ENCODE peak calls at places on chromosomes 6 and 20, in seven cellular contexts. C, Q, O, F, N, Z and K are unnamed samples.

GRCh38 chr20:57941572-57942381 is 232.0 kb upstream of the PMEPA1 start:
- DNase-seq in C (no peak), Q (no peak), O (no peak), F (no peak), N (peak), Z (no peak), K (no peak)

GRCh38 chr6:63560806-63561672 is 11.2 kb upstream of the LOC128125822 start:
- DNase-seq in C (peak), Q (no peak), O (no peak), F (no peak), N (no peak), Z (no peak), K (peak)

GRCh38 chr20:8624046-8624445 is 444.8 kb upstream of the PLCB4 start:
- DNase-seq in C (no peak), Q (no peak), O (no peak), F (no peak), N (no peak), Z (no peak), K (no peak)

GRCh38 chr6:44957151-44957550 is 371.0 kb upstream of the RUNX2 start:
- DNase-seq in C (no peak), Q (no peak), O (no peak), F (no peak), N (no peak), Z (no peak), K (no peak)

GRCh38 chr6:109767961-109768360 is 76.9 kb downstream of the FIG4 start:
- DNase-seq in C (no peak), Q (no peak), O (no peak), F (no peak), N (no peak), Z (peak), K (no peak)

GRCh38 chr6:156757849-156758248 is 19.3 kb upstream of the ARID1B start:
- DNase-seq in C (no peak), Q (no peak), O (no peak), F (no peak), N (no peak), Z (no peak), K (no peak)

GRCh38 chr6:4371207-4371921 is 236.0 kb upstream of the ECI2 start:
- DNase-seq in C (peak), Q (no peak), O (no peak), F (no peak), N (no peak), Z (peak), K (peak)

GRCh38 chr20:52048365-52048764 is 143.2 kb downstream of the ZFP64 start:
- DNase-seq in C (no peak), Q (peak), O (peak), F (peak), N (peak), Z (no peak), K (no peak)

GRCh38 chr6:74939309-74939708 is 266.5 kb downstream of the COL12A1 start:
- DNase-seq in C (no peak), Q (no peak), O (no peak), F (no peak), N (no peak), Z (no peak), K (no peak)

GRCh38 chr6:43146709-43147108 is 24.4 kb upstream of the SRF start:
- DNase-seq in C (no peak), Q (no peak), O (no peak), F (no peak), N (no peak), Z (no peak), K (no peak)

GRCh38 chr20:10040070-10040970 is 5.5 kb downstream of the ANKEF1 start:
- DNase-seq in C (peak), Q (no peak), O (no peak), F (no peak), N (no peak), Z (no peak), K (peak)

GRCh38 chr20:47809561-47809960 is 24.3 kb upstream of the SULF2 start:
- DNase-seq in C (no peak), Q (no peak), O (no peak), F (peak), N (peak), Z (peak), K (no peak)

GRCh38 chr6:87982134-87982533 is 65.5 kb upstream of the SPACA1 start:
- DNase-seq in C (no peak), Q (no peak), O (no peak), F (no peak), N (no peak), Z (no peak), K (no peak)

GRCh38 chr6:140011537-140011936 is 637.1 kb upstream of the CITED2 start:
- DNase-seq in C (no peak), Q (no peak), O (no peak), F (no peak), N (peak), Z (no peak), K (no peak)

GRCh38 chr6:38151580-38152500 is 332.3 kb downstream of the ZFAND3 start:
- DNase-seq in C (no peak), Q (no peak), O (no peak), F (peak), N (no peak), Z (no peak), K (no peak)

GRCh38 chr20:9334866-9335265 is 179.5 kb upstream of the LAMP5 start:
- DNase-seq in C (no peak), Q (no peak), O (no peak), F (no peak), N (no peak), Z (no peak), K (no peak)

GRCh38 chr6:141552463-141552862 is 580.3 kb upstream of the GJE1 start:
- DNase-seq in C (peak), Q (no peak), O (no peak), F (no peak), N (no peak), Z (no peak), K (peak)

GRCh38 chr6:26158581-26159416 is 71.6 kb downstream of the HFE start:
- DNase-seq in C (peak), Q (no peak), O (no peak), F (no peak), N (peak), Z (peak), K (peak)

GRCh38 chr6:56475736-56476457 is 166.8 kb downstream of the DST start:
- DNase-seq in C (peak), Q (no peak), O (no peak), F (no peak), N (no peak), Z (no peak), K (no peak)

GRCh38 chr6:154605207-154605877 is 94.9 kb upstream of the CNKSR3 start:
- DNase-seq in C (no peak), Q (no peak), O (no peak), F (no peak), N (no peak), Z (no peak), K (no peak)

GRCh38 chr6:164344801-164345291 is 930.3 kb downstream of the QKI start:
- DNase-seq in C (no peak), Q (no peak), O (no peak), F (peak), N (peak), Z (peak), K (no peak)

GRCh38 chr20:40336034-40336433 is 353.0 kb downstream of the MAFB start:
- DNase-seq in C (no peak), Q (no peak), O (no peak), F (no peak), N (no peak), Z (no peak), K (no peak)

GRCh38 chr20:33622705-33623390 is 39.3 kb upstream of the C20orf144 start:
- DNase-seq in C (no peak), Q (no peak), O (no peak), F (no peak), N (no peak), Z (no peak), K (no peak)

GRCh38 chr6:112269165-112269564 is 14.8 kb upstream of the LAMA4 start:
- DNase-seq in C (peak), Q (no peak), O (no peak), F (no peak), N (peak), Z (no peak), K (no peak)

GRCh38 chr20:38790210-38791053 is 15.1 kb upstream of the PPP1R16B start:
- DNase-seq in C (peak), Q (no peak), O (no peak), F (peak), N (peak), Z (peak), K (peak)

GRCh38 chr6:41728073-41728936 is 7.1 kb downstream of the TFEB start:
- DNase-seq in C (no peak), Q (no peak), O (no peak), F (no peak), N (no peak), Z (no peak), K (no peak)

GRCh38 chr6:129555206-129555832 is 154.7 kb downstream of the ARHGAP18 start:
- DNase-seq in C (peak), Q (no peak), O (no peak), F (no peak), N (peak), Z (no peak), K (peak)

GRCh38 chr6:44226368-44227137 is 3.2 kb downstream of the SLC29A1 start:
- DNase-seq in C (no peak), Q (no peak), O (no peak), F (no peak), N (no peak), Z (no peak), K (no peak)

GRCh38 chr20:18688676-18689075 is 100.8 kb downstream of the DTD1 start:
- DNase-seq in C (no peak), Q (no peak), O (no peak), F (no peak), N (no peak), Z (no peak), K (no peak)

GRCh38 chr6:1381397-1382330 is 7.7 kb upstream of the FOXF2 start:
- DNase-seq in C (no peak), Q (peak), O (peak), F (peak), N (peak), Z (no peak), K (no peak)

GRCh38 chr20:7841967-7842301 is 98.3 kb downstream of the HAO1 start:
- DNase-seq in C (peak), Q (no peak), O (no peak), F (no peak), N (peak), Z (no peak), K (peak)

GRCh38 chr6:117482240-117483003 is at the start of gene DCBLD1:
- DNase-seq in C (peak), Q (peak), O (peak), F (peak), N (peak), Z (peak), K (peak)

GRCh38 chr6:45655630-45656422 is 278.1 kb upstream of the SUPT3H start:
- DNase-seq in C (peak), Q (no peak), O (no peak), F (no peak), N (peak), Z (peak), K (peak)

GRCh38 chr6:143163621-143164020 is 102.9 kb downstream of the AIG1 start:
- DNase-seq in C (no peak), Q (no peak), O (no peak), F (no peak), N (peak), Z (no peak), K (no peak)

GRCh38 chr6:143165315-143165855 is 104.7 kb downstream of the AIG1 start:
- DNase-seq in C (no peak), Q (no peak), O (no peak), F (no peak), N (no peak), Z (no peak), K (no peak)

GRCh38 chr6:143166247-143166695 is 105.6 kb downstream of the AIG1 start:
- DNase-seq in C (no peak), Q (no peak), O (no peak), F (no peak), N (no peak), Z (no peak), K (no peak)

GRCh38 chr6:143167224-143167623 is 106.5 kb downstream of the AIG1 start:
- DNase-seq in C (no peak), Q (no peak), O (no peak), F (no peak), N (no peak), Z (no peak), K (no peak)

GRCh38 chr6:143164565-143165105 is 103.9 kb downstream of the AIG1 start:
- DNase-seq in C (no peak), Q (no peak), O (no peak), F (no peak), N (no peak), Z (no peak), K (no peak)
- H3K4me2 ChIP-seq in C (no peak), Q (no peak), O (no peak), F (no peak), N (no peak), Z (no peak), K (no peak)

GRCh38 chr6:20197251-20197650 is 15.0 kb downstream of the MBOAT1 start:
- DNase-seq in C (no peak), Q (no peak), O (no peak), F (peak), N (peak), Z (no peak), K (no peak)

GRCh38 chr6:20200761-20201160 is 11.5 kb downstream of the MBOAT1 start:
- DNase-seq in C (no peak), Q (no peak), O (no peak), F (no peak), N (no peak), Z (no peak), K (peak)

GRCh38 chr6:20198764-20199174 is 13.5 kb downstream of the MBOAT1 start:
- DNase-seq in C (no peak), Q (no peak), O (no peak), F (no peak), N (no peak), Z (no peak), K (peak)

GRCh38 chr6:20202070-20202658 is 10.1 kb downstream of the MBOAT1 start:
- DNase-seq in C (peak), Q (no peak), O (no peak), F (no peak), N (peak), Z (no peak), K (peak)

DNA sequence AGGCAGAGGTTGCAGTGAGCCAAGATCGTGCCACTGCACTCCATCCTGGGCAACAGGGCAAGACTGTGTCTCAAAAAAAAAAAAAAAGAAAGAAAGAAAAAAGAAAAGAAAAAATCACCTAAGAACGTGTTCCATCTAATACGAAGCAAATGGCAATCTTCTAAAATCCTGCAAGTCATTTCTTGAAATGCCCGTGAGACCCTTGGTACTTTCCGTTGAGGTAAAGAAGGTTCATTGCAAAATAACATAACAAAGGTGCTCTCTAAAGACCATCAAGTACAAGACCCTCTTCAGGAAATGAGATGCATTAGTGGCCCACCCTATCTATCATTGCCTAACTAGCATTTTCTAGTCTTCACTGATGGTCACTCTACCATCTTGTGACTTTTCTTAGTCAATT is 14.1 kb downstream of the MBOAT1 start:
- DNase-seq in C (no peak), Q (no peak), O (no peak), F (no peak), N (no peak), Z (no peak), K (no peak)
- H3K23ac ChIP-seq in C (no peak), Q (no peak), O (no peak), F (no peak), N (no peak), Z (no peak), K (no peak)

GRCh38 chr20:49115565-49115964 is 69.5 kb downstream of the CSE1L start:
- DNase-seq in C (peak), Q (no peak), O (no peak), F (no peak), N (no peak), Z (no peak), K (peak)
- H3K4me2 ChIP-seq in C (no peak), Q (no peak), O (no peak), F (no peak), N (no peak), Z (no peak), K (no peak)

GRCh38 chr6:13615802-13616140 is 636 bp downstream of the NOL7 start:
- DNase-seq in C (peak), Q (peak), O (peak), F (no peak), N (peak), Z (peak), K (peak)

GRCh38 chr6:13614126-13614925 is 809 bp upstream of the NOL7 start:
- DNase-seq in C (no peak), Q (no peak), O (no peak), F (no peak), N (no peak), Z (peak), K (no peak)

GRCh38 chr6:13614926-13615801 is at the start of gene NOL7:
- DNase-seq in C (peak), Q (peak), O (peak), F (peak), N (peak), Z (peak), K (peak)

GRCh38 chr6:13611715-13612114 is 3.4 kb upstream of the NOL7 start:
- DNase-seq in C (no peak), Q (no peak), O (no peak), F (no peak), N (no peak), Z (no peak), K (peak)

DNA sequence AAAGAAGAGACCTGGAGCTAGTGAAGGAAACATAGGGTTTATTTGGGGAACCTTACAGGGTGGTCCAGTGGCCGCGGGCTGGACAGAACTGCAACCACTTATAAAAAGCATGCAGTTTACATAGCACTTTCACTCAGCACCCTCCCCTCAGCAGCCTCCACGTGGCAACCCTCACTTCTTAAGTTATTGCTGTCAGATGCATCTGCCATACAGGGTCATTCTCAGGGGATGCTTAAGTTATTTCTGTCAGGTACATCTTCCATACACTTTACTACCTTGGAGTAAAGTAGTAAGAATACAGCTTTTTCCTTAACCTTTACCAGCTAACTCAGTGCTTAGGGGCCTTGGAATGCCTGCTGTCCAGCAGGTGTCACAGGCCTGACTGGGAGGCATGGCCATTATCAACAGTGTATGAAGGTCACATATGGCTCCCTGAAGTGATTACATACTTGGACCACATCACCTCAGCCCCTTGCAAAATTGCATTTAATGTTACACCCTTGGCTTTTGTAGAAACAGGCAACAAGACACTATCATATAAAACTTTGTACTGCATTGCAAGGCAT is 2.0 kb upstream of the NOL7 start:
- DNase-seq in C (no peak), Q (no peak), O (no peak), F (no peak), N (no peak), Z (no peak), K (no peak)
- H3K23ac ChIP-seq in C (peak), Q (no peak), O (no peak), F (no peak), N (no peak), Z (no peak), K (no peak)

GRCh38 chr6:89355511-89356185 is 3.1 kb upstream of the UBE2J1 start:
- DNase-seq in C (no peak), Q (no peak), O (no peak), F (no peak), N (no peak), Z (no peak), K (no peak)
- H3K4me2 ChIP-seq in C (no peak), Q (no peak), O (no peak), F (no peak), N (no peak), Z (no peak), K (no peak)